ENCODE peak calls at places on chromosomes 16 and 17, in four cellular contexts. One of them, this sample, is unnamed.

GRCh38 chr16:84518804-84519341 is 14.4 kb upstream of the MEAK7 start:
- DNase-seq in Panc1: no peak
- DNase-seq in suprapubic skin: no peak
- DNase-seq in prostate gland: no peak
- DNase-seq in this sample: no peak

GRCh38 chr16:48616571-48616970 is 6.6 kb upstream of the N4BP1 start:
- DNase-seq in Panc1: no peak
- DNase-seq in prostate gland: no peak
- DNase-seq in suprapubic skin: no peak
- DNase-seq in this sample: no peak

GRCh38 chr17:57622886-57623433 is 122.1 kb downstream of the CCDC182 start:
- DNase-seq in Panc1: no peak
- DNase-seq in suprapubic skin: no peak
- DNase-seq in prostate gland: no peak
- DNase-seq in this sample: peak

GRCh38 chr16:34802848-34803599 is 1343.6 kb downstream of the TP53TG3F start:
- DNase-seq in Panc1: no peak
- DNase-seq in suprapubic skin: peak
- DNase-seq in prostate gland: no peak
- DNase-seq in this sample: no peak

GRCh38 chr16:54651851-54652770 is 278.6 kb upstream of the IRX5 start:
- DNase-seq in suprapubic skin: no peak
- DNase-seq in Panc1: no peak
- DNase-seq in prostate gland: no peak
- DNase-seq in this sample: no peak

GRCh38 chr17:44086364-44087311 is 16.1 kb downstream of the G6PC3 start:
- DNase-seq in prostate gland: no peak
- DNase-seq in suprapubic skin: no peak
- DNase-seq in Panc1: no peak
- DNase-seq in this sample: no peak

GRCh38 chr16:89863741-89864391 is 9.5 kb upstream of the TCF25 start:
- DNase-seq in Panc1: no peak
- DNase-seq in prostate gland: no peak
- DNase-seq in suprapubic skin: no peak
- DNase-seq in this sample: peak

GRCh38 chr17:46989637-46990431 is 10.8 kb upstream of the RPRML start:
- DNase-seq in suprapubic skin: peak
- DNase-seq in prostate gland: no peak
- DNase-seq in Panc1: no peak
- DNase-seq in this sample: no peak

GRCh38 chr17:55846745-55847144 is 95.9 kb downstream of the PCTP start:
- DNase-seq in suprapubic skin: no peak
- DNase-seq in prostate gland: no peak
- DNase-seq in Panc1: no peak
- DNase-seq in this sample: no peak

GRCh38 chr17:77645441-77646430 is 312.8 kb upstream of the TNRC6C start:
- DNase-seq in prostate gland: no peak
- DNase-seq in suprapubic skin: no peak
- DNase-seq in Panc1: no peak
- DNase-seq in this sample: peak

GRCh38 chr17:42181851-42182207 is 887 bp upstream of the KCNH4 start:
- DNase-seq in Panc1: no peak
- DNase-seq in suprapubic skin: no peak
- DNase-seq in prostate gland: no peak
- DNase-seq in this sample: no peak

GRCh38 chr17:72555052-72555451 is 434.2 kb downstream of the SOX9 start:
- DNase-seq in suprapubic skin: no peak
- DNase-seq in prostate gland: no peak
- DNase-seq in Panc1: no peak
- DNase-seq in this sample: no peak

GRCh38 chr17:2593846-2594656 is 597 bp downstream of the PAFAH1B1 start:
- DNase-seq in Panc1: no peak
- DNase-seq in prostate gland: peak
- DNase-seq in suprapubic skin: peak
- DNase-seq in this sample: peak

GRCh38 chr17:50298018-50298417 is 23.8 kb downstream of the TMEM92 start:
- DNase-seq in suprapubic skin: no peak
- DNase-seq in prostate gland: no peak
- DNase-seq in Panc1: no peak
- DNase-seq in this sample: no peak

GRCh38 chr17:77741109-77741508 is 217.4 kb upstream of the TNRC6C start:
- DNase-seq in Panc1: no peak
- DNase-seq in prostate gland: no peak
- DNase-seq in suprapubic skin: peak
- DNase-seq in this sample: peak

GRCh38 chr16:72302352-72302751 is 130.4 kb upstream of the PMFBP1 start:
- DNase-seq in suprapubic skin: no peak
- DNase-seq in prostate gland: no peak
- DNase-seq in Panc1: no peak
- DNase-seq in this sample: no peak

GRCh38 chr16:79629003-79629402 is 28.5 kb upstream of the MAF start:
- DNase-seq in prostate gland: no peak
- DNase-seq in suprapubic skin: no peak
- DNase-seq in Panc1: no peak
- DNase-seq in this sample: no peak
- H3K27ac ChIP-seq in prostate gland: no peak
- H3K27ac ChIP-seq in suprapubic skin: no peak
- H3K27ac ChIP-seq in Panc1: no peak
- H3K27ac ChIP-seq in this sample: no peak

GRCh38 chr17:48972749-48973097 is 4.3 kb upstream of the GIP start:
- DNase-seq in suprapubic skin: peak
- DNase-seq in prostate gland: no peak
- DNase-seq in Panc1: no peak
- DNase-seq in this sample: no peak
- H3K4me3 ChIP-seq in suprapubic skin: no peak
- H3K4me3 ChIP-seq in prostate gland: no peak
- H3K4me3 ChIP-seq in Panc1: no peak
- H3K4me3 ChIP-seq in this sample: no peak

GRCh38 chr17:45861185-45861584 is 16.5 kb downstream of the SPPL2C start:
- DNase-seq in Panc1: no peak
- DNase-seq in suprapubic skin: no peak
- DNase-seq in prostate gland: no peak
- DNase-seq in this sample: no peak
- TF ChIP-seq CTCF in Panc1: no peak
- TF ChIP-seq CTCF in suprapubic skin: no peak
- TF ChIP-seq CTCF in prostate gland: no peak
- TF ChIP-seq CTCF in this sample: no peak

GRCh38 chr17:38745545-38745944 is 2.6 kb downstream of the PCGF2 start:
- DNase-seq in prostate gland: no peak
- DNase-seq in Panc1: no peak
- DNase-seq in suprapubic skin: no peak
- DNase-seq in this sample: no peak

GRCh38 chr17:38741853-38742421 is 6.2 kb downstream of the PCGF2 start:
- DNase-seq in suprapubic skin: peak
- DNase-seq in prostate gland: peak
- DNase-seq in Panc1: no peak
- DNase-seq in this sample: peak

GRCh38 chr17:38742431-38743308 is 5.5 kb downstream of the PCGF2 start:
- DNase-seq in prostate gland: no peak
- DNase-seq in suprapubic skin: peak
- DNase-seq in Panc1: no peak
- DNase-seq in this sample: no peak

GRCh38 chr17:38741443-38741842 is 6.7 kb downstream of the PCGF2 start:
- DNase-seq in prostate gland: no peak
- DNase-seq in suprapubic skin: no peak
- DNase-seq in Panc1: no peak
- DNase-seq in this sample: no peak

DNA sequence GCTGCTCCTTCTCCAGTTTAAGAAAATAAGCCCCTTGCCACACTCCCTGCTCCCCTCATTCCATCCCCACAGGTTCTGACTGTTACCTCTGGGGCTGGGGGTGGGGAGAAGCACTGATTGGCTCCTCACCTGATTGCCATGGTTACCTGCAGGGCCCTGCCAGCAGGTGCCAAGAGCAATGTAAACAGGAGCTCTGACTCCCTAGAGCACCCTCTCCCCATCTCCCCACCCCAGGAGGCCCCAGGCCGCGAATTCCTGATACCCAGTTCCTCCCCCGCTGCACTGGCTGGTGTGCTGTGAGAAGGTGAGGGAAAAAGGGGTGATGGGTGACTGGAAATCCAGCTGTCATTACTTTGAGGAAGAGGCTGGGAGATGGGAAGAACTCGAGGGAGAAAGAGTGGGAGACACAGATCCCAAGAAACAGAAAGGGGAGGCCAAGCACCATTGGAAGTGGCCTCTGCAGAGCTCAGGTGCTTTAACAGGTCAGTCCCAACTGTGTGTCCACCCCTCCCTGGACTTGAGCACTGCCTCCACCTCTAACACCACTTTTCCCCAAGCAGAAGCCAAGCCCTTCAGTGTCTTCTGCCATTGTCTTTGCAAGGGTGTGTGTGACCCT is 4.5 kb downstream of the PCGF2 start:
- DNase-seq in Panc1: no peak
- DNase-seq in suprapubic skin: no peak
- DNase-seq in prostate gland: no peak
- DNase-seq in this sample: peak
- H3K27ac ChIP-seq in Panc1: no peak
- H3K27ac ChIP-seq in suprapubic skin: no peak
- H3K27ac ChIP-seq in prostate gland: no peak
- H3K27ac ChIP-seq in this sample: no peak

DNA sequence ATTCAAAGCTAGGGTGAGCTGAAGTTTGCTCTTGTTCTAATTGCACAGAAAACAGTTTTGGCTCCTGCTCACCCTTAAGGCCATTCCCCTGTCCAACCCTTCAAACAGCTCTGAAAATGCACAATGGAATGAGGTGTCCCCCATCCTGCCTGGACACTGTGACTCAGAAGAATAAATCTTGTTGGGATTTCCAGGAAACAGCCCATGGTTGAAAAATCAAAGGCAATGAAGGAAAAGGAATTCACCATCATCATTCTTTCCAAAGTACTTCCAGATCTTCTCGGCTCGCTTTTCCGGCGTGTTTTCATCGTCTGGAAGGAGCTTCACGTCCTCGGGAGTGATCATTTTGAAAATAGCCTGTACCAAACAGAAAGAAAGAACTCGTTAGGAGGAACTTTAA is 4.3 kb downstream of the RCVRN start:
- DNase-seq in Panc1: no peak
- DNase-seq in suprapubic skin: peak
- DNase-seq in prostate gland: no peak
- DNase-seq in this sample: no peak
- H3K4me3 ChIP-seq in Panc1: no peak
- H3K4me3 ChIP-seq in suprapubic skin: peak
- H3K4me3 ChIP-seq in prostate gland: no peak
- H3K4me3 ChIP-seq in this sample: no peak

DNA sequence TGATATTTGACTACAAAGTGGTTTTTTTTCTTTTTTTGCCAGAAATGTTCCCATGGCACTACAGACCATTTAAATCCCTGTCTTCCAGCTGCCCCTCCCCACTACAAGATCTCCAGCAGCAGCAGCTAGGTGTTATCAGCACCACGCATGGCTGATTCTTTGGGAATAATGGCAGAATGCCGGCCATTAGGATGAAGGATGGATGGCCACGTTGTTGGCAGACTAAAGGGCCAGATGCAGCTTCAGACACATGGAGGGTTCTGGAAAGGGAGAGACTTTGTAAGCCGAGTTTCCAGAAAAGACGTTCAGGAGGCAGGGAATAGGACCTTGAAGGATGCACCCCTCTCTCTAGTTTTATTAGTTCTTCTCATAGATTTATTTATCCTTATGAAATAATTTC is 10.3 kb upstream of the MED9 start:
- DNase-seq in suprapubic skin: no peak
- DNase-seq in Panc1: no peak
- DNase-seq in prostate gland: no peak
- DNase-seq in this sample: no peak
- TF ChIP-seq CTCF in suprapubic skin: no peak
- TF ChIP-seq CTCF in Panc1: no peak
- TF ChIP-seq CTCF in prostate gland: no peak
- TF ChIP-seq CTCF in this sample: no peak

GRCh38 chr17:45334701-45335677 is 18.2 kb upstream of the MAP3K14 start:
- DNase-seq in Panc1: no peak
- DNase-seq in prostate gland: no peak
- DNase-seq in suprapubic skin: peak
- DNase-seq in this sample: peak
- H3K27ac ChIP-seq in Panc1: peak
- H3K27ac ChIP-seq in prostate gland: no peak
- H3K27ac ChIP-seq in suprapubic skin: no peak
- H3K27ac ChIP-seq in this sample: no peak

DNA sequence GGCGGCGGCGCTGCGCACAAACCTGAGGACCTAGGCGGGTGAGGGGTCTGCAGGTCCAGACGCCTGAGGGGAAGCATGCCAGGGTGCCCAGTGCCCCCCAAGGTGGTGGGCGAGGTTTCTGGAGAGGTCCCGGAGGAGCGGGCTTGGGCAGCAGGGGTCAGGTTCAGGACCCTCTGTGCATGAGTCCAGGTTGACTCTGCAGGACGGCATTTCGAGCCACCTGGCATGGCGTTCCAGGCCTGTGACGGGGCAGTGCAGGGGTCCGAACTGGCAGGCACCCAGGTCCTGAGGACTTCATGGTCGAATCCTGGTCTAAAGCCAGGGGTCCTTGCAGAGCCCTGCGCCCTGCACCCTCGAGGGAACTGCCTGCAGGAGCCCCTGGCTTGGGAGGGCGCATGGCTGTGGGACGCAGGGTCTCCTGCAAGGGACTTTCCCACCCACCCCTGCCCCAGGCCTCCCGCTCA is 3.5 kb downstream of the SLC16A3 start:
- DNase-seq in suprapubic skin: no peak
- DNase-seq in prostate gland: no peak
- DNase-seq in Panc1: no peak
- DNase-seq in this sample: peak
- H3K4me3 ChIP-seq in suprapubic skin: peak
- H3K4me3 ChIP-seq in prostate gland: no peak
- H3K4me3 ChIP-seq in Panc1: peak
- H3K4me3 ChIP-seq in this sample: peak

GRCh38 chr17:16962804-16963203 is 9.1 kb downstream of the TNFRSF13B start:
- DNase-seq in prostate gland: no peak
- DNase-seq in Panc1: no peak
- DNase-seq in suprapubic skin: no peak
- DNase-seq in this sample: no peak

DNA sequence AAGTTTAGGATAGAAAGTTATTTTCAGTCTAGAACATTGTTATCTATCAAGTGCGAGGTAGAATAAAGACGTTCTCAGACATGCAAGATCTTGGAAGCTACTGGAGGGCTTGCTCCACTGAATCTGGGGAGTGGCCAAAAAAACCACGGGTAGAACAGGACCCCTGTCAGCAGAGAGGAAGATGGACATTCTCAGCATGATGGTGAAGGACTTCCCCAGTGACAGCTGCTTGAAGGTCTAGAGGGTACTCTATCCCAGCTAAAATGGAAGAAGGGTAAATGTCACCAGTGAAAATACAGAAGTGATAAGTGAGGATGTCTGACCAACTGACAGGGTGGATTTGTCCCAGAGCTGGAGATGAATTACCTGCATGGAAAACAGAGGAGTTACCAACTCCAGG is 10.1 kb downstream of the TNFRSF13B start:
- DNase-seq in Panc1: no peak
- DNase-seq in suprapubic skin: no peak
- DNase-seq in prostate gland: no peak
- DNase-seq in this sample: no peak
- TF ChIP-seq CTCF in Panc1: no peak
- TF ChIP-seq CTCF in suprapubic skin: no peak
- TF ChIP-seq CTCF in prostate gland: no peak
- TF ChIP-seq CTCF in this sample: no peak

This sample was measured in upper lobe of right lung.